ENCODE peak calls at places on chromosome 4, in nine cellular contexts. One of them, this sample, is unnamed.

GRCh38 chr4:110085131-110085530 is 113.3 kb downstream of the ELOVL6 start:
- DNase-seq in body of pancreas: peak; percentile 36
- DNase-seq in psoas muscle: no peak
- DNase-seq in brain microvascular endothelial cell: peak; percentile 45
- DNase-seq in endothelial cell of umbilical vein: peak; percentile 59
- DNase-seq in IMR-90: peak; percentile 35
- DNase-seq in endodermal cell: no peak
- DNase-seq in keratinocyte: no peak
- DNase-seq in left lung: no peak
- DNase-seq in this sample: no peak

GRCh38 chr4:4260185-4260751 is 12.2 kb upstream of the TMEM128 start:
- DNase-seq in body of pancreas: no peak
- DNase-seq in psoas muscle: no peak
- DNase-seq in brain microvascular endothelial cell: peak; percentile 35
- DNase-seq in endothelial cell of umbilical vein: peak; percentile 50
- DNase-seq in IMR-90: peak; percentile 63
- DNase-seq in endodermal cell: no peak
- DNase-seq in keratinocyte: no peak
- DNase-seq in left lung: no peak
- DNase-seq in this sample: no peak

GRCh38 chr4:86223472-86223871 is 136.4 kb downstream of the MAPK10 start:
- DNase-seq in body of pancreas: no peak
- DNase-seq in psoas muscle: no peak
- DNase-seq in brain microvascular endothelial cell: peak; percentile 54
- DNase-seq in endothelial cell of umbilical vein: peak; percentile 18
- DNase-seq in IMR-90: peak; percentile 13
- DNase-seq in endodermal cell: peak; percentile 90
- DNase-seq in keratinocyte: no peak
- DNase-seq in left lung: no peak
- DNase-seq in this sample: no peak

GRCh38 chr4:152079543-152080293 is 318.9 kb upstream of the GATB start:
- DNase-seq in body of pancreas: no peak
- DNase-seq in psoas muscle: no peak
- DNase-seq in brain microvascular endothelial cell: no peak
- DNase-seq in endothelial cell of umbilical vein: no peak
- DNase-seq in IMR-90: no peak
- DNase-seq in endodermal cell: no peak
- DNase-seq in keratinocyte: no peak
- DNase-seq in left lung: no peak
- DNase-seq in this sample: no peak

GRCh38 chr4:16457944-16458343 is 231.7 kb upstream of the TAPT1 start:
- DNase-seq in body of pancreas: no peak
- DNase-seq in psoas muscle: no peak
- DNase-seq in brain microvascular endothelial cell: peak; percentile 54
- DNase-seq in endothelial cell of umbilical vein: no peak
- DNase-seq in IMR-90: peak; percentile 33
- DNase-seq in endodermal cell: no peak
- DNase-seq in keratinocyte: no peak
- DNase-seq in left lung: no peak
- DNase-seq in this sample: no peak

GRCh38 chr4:37983951-37984350 is 23.8 kb downstream of the PTTG2 start:
- DNase-seq in body of pancreas: no peak
- DNase-seq in psoas muscle: no peak
- DNase-seq in brain microvascular endothelial cell: no peak
- DNase-seq in endothelial cell of umbilical vein: no peak
- DNase-seq in IMR-90: peak; percentile 31
- DNase-seq in endodermal cell: no peak
- DNase-seq in keratinocyte: no peak
- DNase-seq in left lung: no peak
- DNase-seq in this sample: no peak

GRCh38 chr4:153362184-153362583 is 17.7 kb downstream of the MND1 start:
- DNase-seq in body of pancreas: no peak
- DNase-seq in psoas muscle: no peak
- DNase-seq in brain microvascular endothelial cell: peak; percentile 11
- DNase-seq in endothelial cell of umbilical vein: no peak
- DNase-seq in IMR-90: peak; percentile 40
- DNase-seq in endodermal cell: no peak
- DNase-seq in keratinocyte: no peak
- DNase-seq in left lung: no peak
- DNase-seq in this sample: no peak

GRCh38 chr4:159434496-159435241 is 331.8 kb downstream of the RAPGEF2 start:
- DNase-seq in body of pancreas: no peak
- DNase-seq in psoas muscle: no peak
- DNase-seq in brain microvascular endothelial cell: no peak
- DNase-seq in endothelial cell of umbilical vein: no peak
- DNase-seq in IMR-90: peak; percentile 65
- DNase-seq in endodermal cell: no peak
- DNase-seq in keratinocyte: peak; percentile 69
- DNase-seq in left lung: no peak
- DNase-seq in this sample: no peak

GRCh38 chr4:84530871-84531270 is 31.8 kb upstream of the NKX6-1 start:
- DNase-seq in body of pancreas: no peak
- DNase-seq in psoas muscle: no peak
- DNase-seq in brain microvascular endothelial cell: peak; percentile 18
- DNase-seq in endothelial cell of umbilical vein: no peak
- DNase-seq in IMR-90: peak; percentile 19
- DNase-seq in endodermal cell: no peak
- DNase-seq in keratinocyte: no peak
- DNase-seq in left lung: no peak
- DNase-seq in this sample: no peak

GRCh38 chr4:3257691-3258482 is 8.9 kb downstream of the MSANTD1 start:
- DNase-seq in body of pancreas: no peak
- DNase-seq in psoas muscle: peak; percentile 10
- DNase-seq in brain microvascular endothelial cell: no peak
- DNase-seq in endothelial cell of umbilical vein: no peak
- DNase-seq in IMR-90: peak; percentile 74
- DNase-seq in endodermal cell: no peak
- DNase-seq in keratinocyte: no peak
- DNase-seq in left lung: peak; percentile 33
- DNase-seq in this sample: no peak

GRCh38 chr4:170887396-170887795 is 797.6 kb upstream of the AADAT start:
- DNase-seq in body of pancreas: no peak
- DNase-seq in psoas muscle: no peak
- DNase-seq in brain microvascular endothelial cell: peak; percentile 17
- DNase-seq in endothelial cell of umbilical vein: no peak
- DNase-seq in IMR-90: no peak
- DNase-seq in endodermal cell: no peak
- DNase-seq in keratinocyte: no peak
- DNase-seq in left lung: no peak
- DNase-seq in this sample: no peak

GRCh38 chr4:11589676-11590075 is 161.0 kb upstream of the HS3ST1 start:
- DNase-seq in body of pancreas: no peak
- DNase-seq in psoas muscle: no peak
- DNase-seq in brain microvascular endothelial cell: peak; percentile 7
- DNase-seq in endothelial cell of umbilical vein: peak; percentile 50
- DNase-seq in IMR-90: peak; percentile 69
- DNase-seq in endodermal cell: no peak
- DNase-seq in keratinocyte: no peak
- DNase-seq in left lung: no peak
- DNase-seq in this sample: no peak

GRCh38 chr4:107666134-107666533 is 53.9 kb downstream of the PAPSS1 start:
- DNase-seq in body of pancreas: no peak
- DNase-seq in psoas muscle: no peak
- DNase-seq in brain microvascular endothelial cell: no peak
- DNase-seq in endothelial cell of umbilical vein: peak; percentile 57
- DNase-seq in IMR-90: peak; percentile 55
- DNase-seq in endodermal cell: no peak
- DNase-seq in keratinocyte: no peak
- DNase-seq in left lung: no peak
- DNase-seq in this sample: peak; percentile 53

GRCh38 chr4:52234539-52235174 is 183.6 kb downstream of the SPATA18 start:
- DNase-seq in body of pancreas: no peak
- DNase-seq in psoas muscle: no peak
- DNase-seq in brain microvascular endothelial cell: peak; percentile 17
- DNase-seq in endothelial cell of umbilical vein: peak; percentile 25
- DNase-seq in IMR-90: peak; percentile 37
- DNase-seq in endodermal cell: no peak
- DNase-seq in keratinocyte: no peak
- DNase-seq in left lung: no peak
- DNase-seq in this sample: peak; percentile 1

GRCh38 chr4:40749717-40750460 is at the start of gene NSUN7:
- DNase-seq in body of pancreas: peak; percentile 94
- DNase-seq in psoas muscle: peak; percentile 18
- DNase-seq in brain microvascular endothelial cell: no peak
- DNase-seq in endothelial cell of umbilical vein: peak; percentile 10
- DNase-seq in IMR-90: no peak
- DNase-seq in endodermal cell: peak; percentile 97
- DNase-seq in keratinocyte: no peak
- DNase-seq in left lung: peak; percentile 82
- DNase-seq in this sample: no peak

GRCh38 chr4:76950052-76950845 is 697 bp downstream of the SEPTIN11 start:
- DNase-seq in body of pancreas: peak; percentile 57
- DNase-seq in psoas muscle: peak; percentile 64
- DNase-seq in brain microvascular endothelial cell: no peak
- DNase-seq in endothelial cell of umbilical vein: peak; percentile 45
- DNase-seq in IMR-90: no peak
- DNase-seq in endodermal cell: peak; percentile 80
- DNase-seq in keratinocyte: no peak
- DNase-seq in left lung: peak; percentile 62
- DNase-seq in this sample: no peak
- TF ChIP-seq CTCF in body of pancreas: no peak
- TF ChIP-seq CTCF in psoas muscle: no peak
- TF ChIP-seq CTCF in brain microvascular endothelial cell: peak; percentile 7
- TF ChIP-seq CTCF in endothelial cell of umbilical vein: no peak
- TF ChIP-seq CTCF in IMR-90: no peak
- TF ChIP-seq CTCF in endodermal cell: no peak
- TF ChIP-seq CTCF in keratinocyte: no peak
- TF ChIP-seq CTCF in left lung: no peak
- TF ChIP-seq CTCF in this sample: peak; percentile 5

DNA sequence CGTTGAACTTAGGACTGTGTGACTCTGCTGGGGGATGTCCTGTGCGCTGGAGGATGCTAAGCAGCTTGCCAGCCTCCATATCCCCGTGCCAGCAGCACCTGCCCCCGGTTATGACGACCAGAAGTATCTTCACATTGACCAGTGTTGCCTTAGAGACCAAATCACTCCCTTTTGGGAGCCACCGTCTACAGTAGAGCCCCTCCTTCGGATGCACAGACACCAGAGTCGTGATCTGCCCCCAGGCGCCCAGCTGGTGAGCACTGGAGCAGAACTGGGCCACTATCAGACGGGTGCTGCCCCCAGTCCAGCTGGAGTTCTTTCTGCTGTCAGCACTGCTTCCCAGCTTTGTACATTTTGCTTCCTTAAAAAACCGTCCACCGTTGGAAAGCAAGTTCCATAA is 30.0 kb upstream of the TADA2B start:
- DNase-seq in body of pancreas: no peak
- DNase-seq in psoas muscle: no peak
- DNase-seq in brain microvascular endothelial cell: no peak
- DNase-seq in endothelial cell of umbilical vein: no peak
- DNase-seq in IMR-90: no peak
- DNase-seq in endodermal cell: no peak
- DNase-seq in keratinocyte: no peak
- DNase-seq in left lung: no peak
- DNase-seq in this sample: no peak
- H3K36me3 ChIP-seq in body of pancreas: peaks cover 8% of the 10 kb centered on the region
- H3K36me3 ChIP-seq in psoas muscle: peaks cover under 1% of the 10 kb centered on the region
- H3K36me3 ChIP-seq in brain microvascular endothelial cell: peaks cover 15% of the 10 kb centered on the region
- H3K36me3 ChIP-seq in endothelial cell of umbilical vein: peaks cover 3% of the 10 kb centered on the region
- H3K36me3 ChIP-seq in IMR-90: peaks cover 59% of the 10 kb centered on the region
- H3K36me3 ChIP-seq in endodermal cell: peaks cover 85% of the 10 kb centered on the region
- H3K36me3 ChIP-seq in keratinocyte: peaks cover 53% of the 10 kb centered on the region
- H3K36me3 ChIP-seq in left lung: peaks cover 100% of the 10 kb centered on the region
- H3K36me3 ChIP-seq in this sample: peaks cover 20% of the 10 kb centered on the region

GRCh38 chr4:92090887-92091286 is 212.9 kb upstream of the GRID2 start:
- DNase-seq in body of pancreas: no peak
- DNase-seq in psoas muscle: no peak
- DNase-seq in brain microvascular endothelial cell: no peak
- DNase-seq in endothelial cell of umbilical vein: no peak
- DNase-seq in IMR-90: no peak
- DNase-seq in endodermal cell: no peak
- DNase-seq in keratinocyte: no peak
- DNase-seq in left lung: no peak
- DNase-seq in this sample: no peak

DNA sequence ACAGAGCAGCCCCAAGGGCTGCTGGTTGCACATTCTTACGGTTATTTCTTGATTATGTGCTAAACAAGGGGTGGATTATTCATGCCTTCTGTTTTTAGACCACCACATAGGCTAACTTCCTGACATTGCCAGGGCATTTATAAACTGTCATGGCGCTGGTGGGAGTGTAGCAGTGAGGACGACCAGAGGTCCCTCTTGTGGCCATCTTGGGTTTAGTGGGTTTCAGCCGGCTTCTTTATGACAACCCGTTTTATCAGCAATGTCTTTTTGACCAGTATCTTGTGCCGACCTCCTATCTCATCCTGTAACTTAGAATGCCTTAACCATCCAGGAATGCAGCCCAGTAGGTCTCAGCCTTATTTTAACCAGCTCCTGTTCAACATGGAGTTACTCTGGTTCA is 212.4 kb upstream of the GRID2 start:
- DNase-seq in body of pancreas: peak; percentile 32
- DNase-seq in psoas muscle: no peak
- DNase-seq in brain microvascular endothelial cell: no peak
- DNase-seq in endothelial cell of umbilical vein: no peak
- DNase-seq in IMR-90: no peak
- DNase-seq in endodermal cell: peak; percentile 80
- DNase-seq in keratinocyte: no peak
- DNase-seq in left lung: no peak
- DNase-seq in this sample: no peak
- TF ChIP-seq CTCF in body of pancreas: peak; percentile 16
- TF ChIP-seq CTCF in psoas muscle: no peak
- TF ChIP-seq CTCF in brain microvascular endothelial cell: no peak
- TF ChIP-seq CTCF in endothelial cell of umbilical vein: no peak
- TF ChIP-seq CTCF in IMR-90: peak; percentile 27
- TF ChIP-seq CTCF in endodermal cell: peak; percentile 82
- TF ChIP-seq CTCF in keratinocyte: no peak
- TF ChIP-seq CTCF in left lung: no peak
- TF ChIP-seq CTCF in this sample: no peak

GRCh38 chr4:147638365-147638764 is 21.2 kb downstream of the TMEM184C start:
- DNase-seq in body of pancreas: no peak
- DNase-seq in psoas muscle: no peak
- DNase-seq in brain microvascular endothelial cell: no peak
- DNase-seq in endothelial cell of umbilical vein: no peak
- DNase-seq in IMR-90: no peak
- DNase-seq in endodermal cell: no peak
- DNase-seq in keratinocyte: no peak
- DNase-seq in left lung: no peak
- DNase-seq in this sample: no peak

GRCh38 chr4:147638942-147639341 is 21.7 kb downstream of the TMEM184C start:
- DNase-seq in body of pancreas: no peak
- DNase-seq in psoas muscle: no peak
- DNase-seq in brain microvascular endothelial cell: no peak
- DNase-seq in endothelial cell of umbilical vein: no peak
- DNase-seq in IMR-90: peak; percentile 34
- DNase-seq in endodermal cell: no peak
- DNase-seq in keratinocyte: no peak
- DNase-seq in left lung: no peak
- DNase-seq in this sample: no peak

GRCh38 chr4:147633113-147633512 is 15.9 kb downstream of the TMEM184C start:
- DNase-seq in body of pancreas: no peak
- DNase-seq in psoas muscle: no peak
- DNase-seq in brain microvascular endothelial cell: peak; percentile 35
- DNase-seq in endothelial cell of umbilical vein: no peak
- DNase-seq in IMR-90: no peak
- DNase-seq in endodermal cell: no peak
- DNase-seq in keratinocyte: no peak
- DNase-seq in left lung: no peak
- DNase-seq in this sample: peak; percentile 51

GRCh38 chr4:147633643-147634042 is 16.4 kb downstream of the TMEM184C start:
- DNase-seq in body of pancreas: no peak
- DNase-seq in psoas muscle: no peak
- DNase-seq in brain microvascular endothelial cell: no peak
- DNase-seq in endothelial cell of umbilical vein: no peak
- DNase-seq in IMR-90: no peak
- DNase-seq in endodermal cell: no peak
- DNase-seq in keratinocyte: no peak
- DNase-seq in left lung: no peak
- DNase-seq in this sample: no peak

GRCh38 chr4:147635348-147635747 is 18.2 kb downstream of the TMEM184C start:
- DNase-seq in body of pancreas: no peak
- DNase-seq in psoas muscle: no peak
- DNase-seq in brain microvascular endothelial cell: no peak
- DNase-seq in endothelial cell of umbilical vein: no peak
- DNase-seq in IMR-90: no peak
- DNase-seq in endodermal cell: no peak
- DNase-seq in keratinocyte: no peak
- DNase-seq in left lung: no peak
- DNase-seq in this sample: no peak
- H3K36me3 ChIP-seq in body of pancreas: peaks cover 19% of the 10 kb centered on the region
- H3K36me3 ChIP-seq in psoas muscle: peaks cover 10% of the 10 kb centered on the region
- H3K36me3 ChIP-seq in brain microvascular endothelial cell: peaks cover 34% of the 10 kb centered on the region
- H3K36me3 ChIP-seq in endothelial cell of umbilical vein: peaks cover 18% of the 10 kb centered on the region
- H3K36me3 ChIP-seq in IMR-90: peaks cover 19% of the 10 kb centered on the region
- H3K36me3 ChIP-seq in endodermal cell: peaks cover 82% of the 10 kb centered on the region
- H3K36me3 ChIP-seq in keratinocyte: peaks cover 5% of the 10 kb centered on the region
- H3K36me3 ChIP-seq in left lung: peaks cover 77% of the 10 kb centered on the region
- H3K36me3 ChIP-seq in this sample: no peaks in the 10 kb centered on the region